ENCODE peak calls at places on chromosomes 13 and 19, in eight cellular contexts. B, P, W, L, F, Y, T and K are unnamed samples.

GRCh38 chr19:56900573-56901097 is 60.1 kb upstream of the PEG3 start:
- DNase-seq in Y (no peak), T (no peak), P (no peak), L (no peak), B (no peak), F (no peak), W (no peak), K (no peak)

GRCh38 chr19:49421039-49421877 is 2.0 kb downstream of the PTH2 start:
- DNase-seq in W (peak), B (no peak), Y (no peak), P (peak), T (no peak), L (no peak), F (no peak), K (no peak)

GRCh38 chr13:70987043-70987442 is 878.8 kb upstream of the KLHL1 start:
- DNase-seq in F (no peak), W (no peak), P (no peak), B (no peak), Y (no peak), L (no peak), T (no peak), K (no peak)

GRCh38 chr19:24052811-24053210 is 34.2 kb upstream of the ZNF254 start:
- DNase-seq in W (peak), L (no peak), F (no peak), Y (no peak), B (no peak), T (no peak), P (no peak), K (no peak)

GRCh38 chr19:1020868-1021425 is at the start of gene TMEM259:
- DNase-seq in P (peak), Y (peak), W (peak), B (peak), T (peak), L (peak), F (peak), K (peak)

GRCh38 chr13:112861876-112862615 is 107.0 kb upstream of the MCF2L start:
- DNase-seq in Y (no peak), F (no peak), W (no peak), P (no peak), B (no peak), L (no peak), T (no peak), K (no peak)

GRCh38 chr19:32816555-32817099 is 52.9 kb downstream of the SLC7A9 start:
- DNase-seq in W (no peak), P (no peak), F (no peak), T (no peak), Y (no peak), L (no peak), B (no peak), K (no peak)

GRCh38 chr13:59342396-59342795 is 821.3 kb downstream of the DIAPH3 start:
- DNase-seq in T (no peak), Y (no peak), W (no peak), B (no peak), F (no peak), P (no peak), L (no peak), K (no peak)

GRCh38 chr13:110455941-110456340 is 105.6 kb downstream of the RAB20 start:
- DNase-seq in F (no peak), Y (no peak), T (peak), P (peak), W (peak), L (peak), B (peak), K (no peak)

GRCh38 chr13:42066542-42066941 is 18.1 kb downstream of the DGKH start:
- DNase-seq in Y (no peak), T (no peak), F (no peak), P (no peak), B (no peak), W (peak), L (no peak), K (no peak)

GRCh38 chr19:49468746-49469447 is 5.1 kb upstream of the FLT3LG start:
- DNase-seq in T (no peak), W (peak), Y (no peak), B (no peak), P (peak), L (no peak), F (no peak), K (peak)

GRCh38 chr13:21033224-21033855 is 28.0 kb downstream of the LATS2 start:
- DNase-seq in B (no peak), W (peak), F (no peak), L (no peak), P (no peak), Y (no peak), T (no peak), K (no peak)

GRCh38 chr19:38880076-38880881 is 2.2 kb upstream of the RINL start:
- DNase-seq in B (no peak), L (no peak), T (no peak), Y (no peak), W (no peak), F (no peak), P (peak), K (no peak)

GRCh38 chr13:26557393-26558073 is at the start of gene WASF3:
- DNase-seq in B (peak), W (peak), F (peak), L (peak), T (peak), P (peak), Y (peak), K (peak)

GRCh38 chr19:43474487-43474886 is 9.1 kb upstream of the LYPD3 start:
- DNase-seq in Y (no peak), W (no peak), F (no peak), L (no peak), T (no peak), B (no peak), P (no peak), K (no peak)

GRCh38 chr19:43777163-43777700 is 3.5 kb downstream of the KCNN4 start:
- DNase-seq in F (no peak), B (no peak), L (no peak), P (no peak), W (peak), T (peak), Y (no peak), K (no peak)

GRCh38 chr19:49190781-49191180 is 33.2 kb downstream of the TRPM4 start:
- DNase-seq in W (no peak), L (no peak), P (no peak), F (no peak), T (no peak), B (no peak), Y (no peak), K (no peak)

GRCh38 chr13:98315466-98315865 is 138.4 kb upstream of the RNF113B start:
- DNase-seq in L (no peak), Y (no peak), P (no peak), B (no peak), T (no peak), F (no peak), W (peak), K (no peak)

GRCh38 chr13:40535345-40535836 is 131.1 kb downstream of the FOXO1 start:
- DNase-seq in P (no peak), W (no peak), F (no peak), T (no peak), L (no peak), B (no peak), Y (no peak), K (no peak)

GRCh38 chr13:23427342-23428182 is 5.9 kb downstream of the SACS start:
- DNase-seq in W (peak), F (no peak), Y (peak), B (no peak), T (peak), L (no peak), P (no peak), K (no peak)

GRCh38 chr13:86585826-86586225 is 786.6 kb upstream of the SLITRK6 start:
- DNase-seq in W (peak), B (no peak), L (no peak), Y (no peak), F (no peak), T (no peak), P (no peak), K (no peak)

GRCh38 chr19:46482645-46483044 is 11.3 kb upstream of the PNMA8A start:
- DNase-seq in P (no peak), F (no peak), W (peak), L (no peak), B (no peak), Y (no peak), T (no peak), K (no peak)

GRCh38 chr19:34232566-34233481 is 21.5 kb upstream of the GARRE1 start:
- DNase-seq in P (no peak), W (peak), T (peak), F (no peak), L (no peak), B (peak), Y (peak), K (peak)

GRCh38 chr19:33745297-33745696 is 51.4 kb upstream of the KCTD15 start:
- DNase-seq in Y (no peak), P (no peak), L (no peak), T (no peak), W (no peak), B (no peak), F (no peak), K (no peak)

GRCh38 chr13:39526499-39526898 is 76.5 kb downstream of the LHFPL6 start:
- DNase-seq in W (no peak), B (no peak), F (no peak), P (no peak), Y (no peak), L (no peak), T (no peak), K (no peak)

DNA sequence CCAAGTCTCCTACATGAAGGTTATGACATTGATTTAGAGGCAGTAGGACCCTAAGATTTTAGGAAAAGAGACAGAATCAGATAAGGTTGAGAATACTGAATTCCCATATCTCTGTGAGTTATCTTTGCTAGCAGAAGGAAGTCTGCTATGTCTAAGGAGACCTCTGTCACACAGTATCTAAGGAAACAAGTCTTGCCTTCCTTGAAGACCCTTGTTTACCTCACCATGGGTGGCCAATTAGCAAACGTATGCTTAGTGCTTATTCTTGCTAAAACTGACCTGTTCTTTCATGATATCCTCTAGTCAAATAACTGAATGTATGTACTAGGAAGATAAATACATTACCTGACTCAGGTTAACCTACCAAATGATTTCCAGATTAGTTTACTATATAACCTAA is 855.4 kb upstream of the SLITRK1 start:
- DNase-seq in Y (no peak), P (no peak), L (no peak), F (no peak), T (no peak), W (no peak), B (no peak), K (no peak)
- H3K27ac ChIP-seq in Y (no peak), P (no peak), L (no peak), F (no peak), T (no peak), W (no peak), B (no peak), K (no peak)

DNA sequence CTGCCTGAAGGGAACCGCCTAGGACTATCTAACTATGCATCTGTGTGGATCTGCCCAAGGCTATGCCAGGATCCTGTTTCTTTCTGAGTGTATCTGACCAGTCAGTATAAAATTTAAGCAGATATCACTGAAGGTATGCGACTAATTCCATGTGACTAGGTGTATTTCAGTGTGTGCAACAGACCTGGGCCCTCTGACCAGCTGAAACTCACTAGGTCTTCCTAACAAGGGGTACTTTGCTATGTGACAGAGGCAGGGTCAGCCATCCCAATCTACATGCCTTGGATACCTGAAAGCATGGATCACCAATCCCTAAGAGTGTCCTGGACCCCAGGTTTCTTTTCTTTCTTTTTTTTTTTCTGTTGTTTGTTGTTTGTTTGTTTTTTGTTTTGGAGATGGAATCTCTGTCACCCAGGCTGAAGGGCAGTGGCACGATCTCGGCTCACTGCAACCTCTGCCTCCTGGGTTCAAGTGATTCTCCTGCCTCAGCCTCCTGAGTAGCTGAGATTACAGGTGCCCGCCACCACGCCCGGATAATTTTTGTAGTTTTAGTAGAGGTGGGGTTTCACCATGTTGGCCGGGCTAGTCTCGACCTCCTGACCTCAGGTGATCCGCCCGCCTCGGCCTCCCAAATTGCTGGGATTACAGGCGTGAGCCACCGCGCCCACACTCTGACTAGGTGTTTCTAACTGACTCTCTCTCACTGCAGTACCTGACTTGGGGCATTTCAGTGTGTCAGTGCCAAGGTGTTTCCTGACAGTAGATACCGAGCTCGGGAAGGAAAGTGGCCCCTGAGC is 43.5 kb downstream of the FCGBP start:
- DNase-seq in T (no peak), W (no peak), P (no peak), L (no peak), Y (no peak), F (no peak), B (no peak), K (no peak)
- H3K27ac ChIP-seq in T (no peak), W (no peak), P (no peak), L (no peak), Y (no peak), F (no peak), B (no peak), K (no peak)

GRCh38 chr19:14371321-14371821 is 9.9 kb upstream of the ADGRE5 start:
- DNase-seq in W (no peak), L (no peak), B (no peak), F (no peak), T (no peak), Y (no peak), P (no peak), K (no peak)
- H3K27ac ChIP-seq in W (no peak), L (no peak), B (no peak), F (no peak), T (no peak), Y (no peak), P (no peak), K (no peak)

GRCh38 chr13:83221256-83221655 is 661.0 kb downstream of the SLITRK1 start:
- DNase-seq in W (no peak), L (no peak), Y (peak), P (no peak), F (no peak), T (no peak), B (no peak), K (no peak)
- H3K27ac ChIP-seq in W (no peak), L (no peak), Y (peak), P (no peak), F (no peak), T (no peak), B (no peak), K (peak)

DNA sequence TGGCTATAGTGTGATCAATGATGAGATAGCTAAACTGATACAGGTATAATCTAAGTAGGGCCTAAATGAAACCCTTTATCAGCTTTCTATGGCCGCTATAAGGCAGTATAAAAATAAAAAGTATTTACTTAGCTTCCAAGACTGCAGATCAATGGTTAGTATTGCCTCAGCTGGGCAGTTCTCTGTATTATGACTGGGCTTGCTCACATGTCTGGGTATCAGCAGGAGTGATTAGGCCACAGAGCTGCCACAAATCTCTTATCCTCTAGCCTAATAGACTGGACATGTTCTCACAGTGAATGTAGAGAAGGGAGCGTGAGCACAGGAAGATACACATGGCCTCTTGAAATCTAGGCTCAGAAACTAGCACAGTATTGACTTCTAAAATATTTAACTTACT is 156.1 kb upstream of the SPRY2 start:
- DNase-seq in L (no peak), W (no peak), B (no peak), F (no peak), T (no peak), P (no peak), Y (no peak), K (no peak)
- H3K27ac ChIP-seq in L (no peak), W (no peak), B (no peak), F (no peak), T (no peak), P (no peak), Y (no peak), K (no peak)

GRCh38 chr13:25347156-25347555 is 24.6 kb upstream of the ATP8A2 start:
- DNase-seq in B (no peak), W (no peak), Y (no peak), F (no peak), L (no peak), P (no peak), T (no peak), K (no peak)

GRCh38 chr13:25352806-25353205 is 19.0 kb upstream of the ATP8A2 start:
- DNase-seq in W (no peak), Y (no peak), P (no peak), L (no peak), F (no peak), B (no peak), T (no peak), K (no peak)

GRCh38 chr13:25354377-25354776 is 17.4 kb upstream of the ATP8A2 start:
- DNase-seq in Y (no peak), L (no peak), W (no peak), P (no peak), B (no peak), F (no peak), T (no peak), K (no peak)

GRCh38 chr13:25353344-25353743 is 18.4 kb upstream of the ATP8A2 start:
- DNase-seq in F (no peak), P (no peak), Y (no peak), L (no peak), B (no peak), W (no peak), T (no peak), K (no peak)

DNA sequence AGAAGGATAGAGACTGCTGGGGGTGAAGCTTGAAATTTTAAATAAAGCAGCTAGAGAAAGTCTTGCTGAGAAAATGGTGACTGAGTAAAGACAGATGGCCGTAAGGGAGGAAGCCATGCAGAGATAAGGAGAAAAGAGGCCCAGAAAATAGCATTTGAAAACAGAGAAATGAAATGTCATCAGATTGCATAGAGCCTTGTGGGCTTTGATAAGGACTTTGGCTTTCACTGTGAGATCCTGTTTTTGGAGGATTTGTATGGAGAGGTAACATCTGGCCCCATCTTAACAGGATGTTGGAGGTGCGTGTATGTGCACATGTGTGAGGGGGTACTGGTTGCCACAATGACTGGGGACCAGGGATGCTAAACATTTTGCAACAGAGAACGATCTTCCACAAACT is 19.5 kb upstream of the ATP8A2 start:
- DNase-seq in B (no peak), L (no peak), T (no peak), W (peak), F (no peak), P (no peak), Y (no peak), K (no peak)
- H3K27ac ChIP-seq in B (no peak), L (no peak), T (no peak), W (no peak), F (no peak), P (no peak), Y (no peak), K (no peak)

GRCh38 chr19:3024509-3024869 is 4.6 kb downstream of the TLE2 start:
- DNase-seq in F (no peak), Y (no peak), T (no peak), L (no peak), W (no peak), B (no peak), P (no peak), K (no peak)
- H3K27ac ChIP-seq in F (no peak), Y (no peak), T (no peak), L (no peak), W (no peak), B (no peak), P (no peak), K (no peak)

GRCh38 chr13:30194906-30195305 is 112.4 kb downstream of the KATNAL1 start:
- DNase-seq in T (no peak), L (no peak), Y (no peak), F (no peak), W (no peak), P (no peak), B (no peak), K (no peak)
- H3K27ac ChIP-seq in T (no peak), L (no peak), Y (no peak), F (no peak), W (no peak), P (no peak), B (no peak), K (no peak)